ENCODE peak calls at places on chromosomes 3 and 15, in six cellular contexts. S, M, K, U, Y and J are unnamed samples.
A peak's percentile ranks its signal among the peaks of the same experiment; 100 is the strongest.

GRCh38 chr3:188875413-188875812 is 296.4 kb upstream of the TPRG1 start:
- DNase-seq in S (no peak), M (no peak), K (no peak), U (no peak), Y (no peak), J (no peak)

GRCh38 chr15:81050259-81050658 is 49.5 kb downstream of the TLNRD1 start:
- DNase-seq in S (no peak), M (no peak), K (no peak), U (no peak), Y (no peak), J (no peak)

GRCh38 chr3:53994986-53995385 is 103.3 kb upstream of the SELENOK start:
- DNase-seq in S (no peak), M (no peak), K (no peak), U (no peak), Y (no peak), J (no peak)

GRCh38 chr15:69983696-69984265 is 113.9 kb downstream of the TLE3 start:
- DNase-seq in S (no peak), M (peak; percentile 3), K (no peak), U (no peak), Y (no peak), J (no peak)

GRCh38 chr3:23079976-23080375 is 123.2 kb upstream of the UBE2E2 start:
- DNase-seq in S (no peak), M (peak; percentile 29), K (no peak), U (no peak), Y (no peak), J (peak; percentile 15)

GRCh38 chr3:28674212-28674611 is 325.6 kb upstream of the AZI2 start:
- DNase-seq in S (no peak), M (no peak), K (no peak), U (no peak), Y (no peak), J (no peak)

GRCh38 chr3:145035682-145036081 is 1064.1 kb downstream of the DIPK2A start:
- DNase-seq in S (no peak), M (no peak), K (no peak), U (no peak), Y (no peak), J (no peak)

GRCh38 chr15:57537072-57537471 is 54.6 kb upstream of the MYZAP start:
- DNase-seq in S (no peak), M (peak; percentile 84), K (peak; percentile 88), U (peak; percentile 63), Y (no peak), J (peak; percentile 69)

GRCh38 chr3:52842424-52842823 is 7.6 kb upstream of the MUSTN1 start:
- DNase-seq in S (no peak), M (no peak), K (no peak), U (no peak), Y (no peak), J (no peak)

GRCh38 chr3:64824281-64824980 is 136.6 kb upstream of the ADAMTS9 start:
- DNase-seq in S (no peak), M (no peak), K (no peak), U (no peak), Y (no peak), J (peak; percentile 76)

GRCh38 chr3:45841701-45842491 is at the start of gene LZTFL1:
- DNase-seq in S (peak; percentile 96), M (peak; percentile 94), K (peak; percentile 96), U (peak; percentile 90), Y (peak; percentile 96), J (peak; percentile 99)

GRCh38 chr3:42853739-42854302 is 21.9 kb downstream of the CYP8B1 start:
- DNase-seq in S (no peak), M (no peak), K (no peak), U (no peak), Y (no peak), J (no peak)

GRCh38 chr15:57861039-57861638 is 154.6 kb downstream of the POLR2M start:
- DNase-seq in S (no peak), M (peak; percentile 51), K (no peak), U (peak; percentile 32), Y (no peak), J (peak; percentile 85)

GRCh38 chr15:41417418-41417811 is 520 bp downstream of the RTF1 start:
- DNase-seq in S (no peak), M (peak; percentile 28), K (no peak), U (peak; percentile 83), Y (peak; percentile 77), J (peak; percentile 31)

GRCh38 chr15:58805095-58805494 is 34.0 kb downstream of the MINDY2 start:
- DNase-seq in S (no peak), M (no peak), K (no peak), U (no peak), Y (no peak), J (peak; percentile 26)

GRCh38 chr3:61808526-61808925 is 247.2 kb downstream of the PTPRG start:
- DNase-seq in S (no peak), M (no peak), K (peak; percentile 70), U (no peak), Y (no peak), J (peak; percentile 90)

GRCh38 chr3:37668831-37669610 is 192.7 kb upstream of the CTDSPL start:
- DNase-seq in S (no peak), M (no peak), K (peak; percentile 59), U (no peak), Y (no peak), J (no peak)

GRCh38 chr15:39598186-39598850 is 17.4 kb downstream of the THBS1 start:
- DNase-seq in S (no peak), M (peak; percentile 63), K (no peak), U (no peak), Y (no peak), J (peak; percentile 75)